ENCODE peak calls at places on chromosome 17, in nine cellular contexts. U is uterus; S is T-helper 1 cell; N is activated naive CD8-positive, alpha-beta T cell treated with anti-CD3 and anti-CD28 coated beads, Interleukin-2, amount 50 U/mL, for 24 hours; J is posterior cingulate gyrus; G is HS-5; D is T follicular helper cell; E is HEK293T; W is DMS153. X is an unnamed sample.
A peak's percentile ranks its signal among the peaks of the same experiment; 100 is the strongest.

GRCh38 chr17:20926532-20926931 is 116.3 kb downstream of the USP22 start:
- DNase-seq in U (no peak), S (no peak), N (no peak), J (no peak), G (peak; percentile 19), D (no peak), E (no peak), W (no peak), X (no peak)

GRCh38 chr17:49990921-49991320 is 4.1 kb downstream of the DLX3 start:
- DNase-seq in U (no peak), S (no peak), N (no peak), J (no peak), G (no peak), D (no peak), E (no peak), W (no peak), X (no peak)

GRCh38 chr17:58402679-58403078 is 14.7 kb downstream of the RNF43 start:
- DNase-seq in U (no peak), S (no peak), N (no peak), J (no peak), G (peak; percentile 37), D (no peak), E (no peak), W (no peak), X (no peak)

GRCh38 chr17:67585077-67585602 is 132.6 kb upstream of the NOL11 start:
- DNase-seq in U (no peak), S (no peak), N (no peak), J (no peak), G (no peak), D (no peak), E (peak; percentile 66), W (peak; percentile 90), X (no peak)

GRCh38 chr17:68707032-68707431 is 105.9 kb upstream of the FAM20A start:
- DNase-seq in U (no peak), S (no peak), N (no peak), J (no peak), G (no peak), D (no peak), E (no peak), W (no peak), X (no peak)

GRCh38 chr17:44781553-44782348 is 23.0 kb downstream of the ADAM11 start:
- DNase-seq in U (peak; percentile 56), S (no peak), N (no peak), J (peak; percentile 67), G (no peak), D (no peak), E (no peak), W (no peak), X (no peak)

GRCh38 chr17:74354123-74354522 is 7.5 kb downstream of the BTBD17 start:
- DNase-seq in U (no peak), S (peak; percentile 65), N (peak; percentile 77), J (no peak), G (no peak), D (peak; percentile 28), E (no peak), W (no peak), X (peak; percentile 78)

GRCh38 chr17:32102697-32103096 is 39.6 kb upstream of the RHOT1 start:
- DNase-seq in U (no peak), S (no peak), N (no peak), J (no peak), G (no peak), D (no peak), E (no peak), W (no peak), X (no peak)

GRCh38 chr17:17511293-17511741 is 15.1 kb upstream of the RASD1 start:
- DNase-seq in U (no peak), S (no peak), N (no peak), J (peak; percentile 69), G (no peak), D (no peak), E (no peak), W (no peak), X (no peak)

GRCh38 chr17:20613248-20613647 is 33.7 kb downstream of the CDRT15L2 start:
- DNase-seq in U (no peak), S (no peak), N (no peak), J (no peak), G (no peak), D (no peak), E (no peak), W (no peak), X (no peak)

GRCh38 chr17:55190748-55191147 is 74.0 kb upstream of the HLF start:
- DNase-seq in U (no peak), S (no peak), N (no peak), J (no peak), G (no peak), D (no peak), E (no peak), W (no peak), X (no peak)

GRCh38 chr17:61201211-61201610 is 198.4 kb upstream of the TBX2 start:
- DNase-seq in U (no peak), S (no peak), N (no peak), J (no peak), G (peak; percentile 93), D (no peak), E (no peak), W (no peak), X (no peak)

GRCh38 chr17:79002291-79002690 is 7.3 kb downstream of the CANT1 start:
- DNase-seq in U (peak; percentile 3), S (no peak), N (no peak), J (peak; percentile 71), G (no peak), D (no peak), E (no peak), W (no peak), X (no peak)

GRCh38 chr17:27804113-27804512 is 3.8 kb upstream of the NOS2 start:
- DNase-seq in U (no peak), S (no peak), N (no peak), J (no peak), G (no peak), D (no peak), E (no peak), W (no peak), X (no peak)

GRCh38 chr17:78921437-78921971 is 3.7 kb downstream of the TIMP2 start:
- DNase-seq in U (no peak), S (no peak), N (no peak), J (peak; percentile 92), G (no peak), D (no peak), E (no peak), W (no peak), X (no peak)

GRCh38 chr17:81234506-81234855 is 4.4 kb downstream of the TEPSIN start:
- DNase-seq in U (no peak), S (no peak), N (no peak), J (no peak), G (no peak), D (no peak), E (no peak), W (no peak), X (no peak)

GRCh38 chr17:2189231-2189630 is 114.4 kb downstream of the SMG6 start:
- DNase-seq in U (no peak), S (no peak), N (no peak), J (no peak), G (no peak), D (no peak), E (no peak), W (no peak), X (no peak)

GRCh38 chr17:82053556-82054263 is 2.0 kb downstream of the GPS1 start:
- DNase-seq in U (no peak), S (no peak), N (no peak), J (no peak), G (no peak), D (no peak), E (no peak), W (no peak), X (no peak)

GRCh38 chr17:60154616-60155426 is 5.0 kb downstream of the CA4 start:
- DNase-seq in U (peak; percentile 33), S (no peak), N (no peak), J (peak; percentile 91), G (no peak), D (no peak), E (no peak), W (no peak), X (no peak)

GRCh38 chr17:45096141-45096540 is 35.0 kb downstream of the NMT1 start:
- DNase-seq in U (no peak), S (no peak), N (no peak), J (no peak), G (no peak), D (no peak), E (peak; percentile 34), W (no peak), X (no peak)

GRCh38 chr17:60947100-60947499 is 269.4 kb downstream of the BCAS3 start:
- DNase-seq in U (no peak), S (no peak), N (no peak), J (no peak), G (no peak), D (no peak), E (no peak), W (no peak), X (no peak)

GRCh38 chr17:36117505-36118382 is 14.1 kb downstream of the CCL4 start:
- DNase-seq in U (no peak), S (no peak), N (peak; percentile 51), J (no peak), G (no peak), D (no peak), E (no peak), W (no peak), X (peak; percentile 57)

GRCh38 chr17:39229274-39229913 is 3.6 kb upstream of the STAC2 start:
- DNase-seq in U (no peak), S (no peak), N (no peak), J (peak; percentile 82), G (no peak), D (no peak), E (no peak), W (no peak), X (no peak)

GRCh38 chr17:21353326-21354010 is 22.7 kb upstream of the KCNJ12 start:
- DNase-seq in U (no peak), S (no peak), N (no peak), J (peak; percentile 34), G (no peak), D (no peak), E (no peak), W (no peak), X (no peak)

GRCh38 chr17:5121186-5121841 is 5.5 kb downstream of the USP6 start:
- DNase-seq in U (peak; percentile 9), S (no peak), N (no peak), J (no peak), G (no peak), D (no peak), E (no peak), W (no peak), X (no peak)

GRCh38 chr17:77418609-77419008 is 277.8 kb downstream of the SEC14L1 start:
- DNase-seq in U (no peak), S (no peak), N (no peak), J (no peak), G (no peak), D (no peak), E (no peak), W (no peak), X (no peak)